ENCODE peak calls at places on chromosomes 11 and 22, in four cellular contexts. Y is heart left ventricle, R is right lobe of liver, M is ovary. F is an unnamed sample.

GRCh38 chr22:43199541-43199940 is 12.6 kb upstream of the TTLL12 start:
- DNase-seq in Y (no peak), R (no peak), M (no peak), F (no peak)

GRCh38 chr22:37420656-37421467 is 6.4 kb downstream of the ELFN2 start:
- DNase-seq in Y (peak; percentile 34), R (no peak), M (no peak), F (no peak)

GRCh38 chr11:28343304-28344233 is 235.4 kb downstream of the METTL15 start:
- DNase-seq in Y (no peak), R (no peak), M (no peak), F (no peak)

GRCh38 chr11:114082415-114082748 is 22.9 kb downstream of the ZBTB16 start:
- DNase-seq in Y (no peak), R (no peak), M (no peak), F (peak; percentile 53)

GRCh38 chr11:100687032-100687629 is at the start of gene ARHGAP42:
- DNase-seq in Y (peak; percentile 81), R (peak; percentile 85), M (peak; percentile 71), F (peak; percentile 35)

GRCh38 chr11:19777342-19778102 is 64.9 kb downstream of the NAV2 start:
- DNase-seq in Y (no peak), R (no peak), M (no peak), F (peak; percentile 29)

GRCh38 chr11:64762916-64763803 is 3.4 kb upstream of the PYGM start:
- DNase-seq in Y (no peak), R (no peak), M (no peak), F (no peak)

GRCh38 chr22:44628856-44629255 is 73.1 kb upstream of the PRR5 start:
- DNase-seq in Y (no peak), R (no peak), M (peak; percentile 19), F (no peak)

GRCh38 chr11:99199336-99199735 is 178.6 kb downstream of the CNTN5 start:
- DNase-seq in Y (no peak), R (peak; percentile 78), M (no peak), F (no peak)

GRCh38 chr11:71206186-71206585 is 46.2 kb downstream of the SHANK2 start:
- DNase-seq in Y (no peak), R (peak; percentile 55), M (no peak), F (no peak)

GRCh38 chr11:113272281-113272680 is 42.1 kb upstream of the TTC12 start:
- DNase-seq in Y (no peak), R (no peak), M (no peak), F (no peak)

GRCh38 chr22:31350410-31350863 is 4.3 kb upstream of the PATZ1 start:
- DNase-seq in Y (no peak), R (peak; percentile 91), M (no peak), F (peak; percentile 90)

GRCh38 chr11:76838422-76839068 is 22.2 kb upstream of the ACER3 start:
- DNase-seq in Y (peak; percentile 34), R (no peak), M (peak; percentile 44), F (no peak)

GRCh38 chr11:14359573-14360031 is 619 bp upstream of the RRAS2 start:
- DNase-seq in Y (no peak), R (no peak), M (no peak), F (no peak)

GRCh38 chr11:2792376-2793250 is 92.8 kb upstream of the KCNQ1OT1 start:
- DNase-seq in Y (peak; percentile 18), R (peak; percentile 35), M (peak; percentile 40), F (peak; percentile 2)

GRCh38 chr11:80023416-80023815 is 582.6 kb upstream of the TENM4 start:
- DNase-seq in Y (no peak), R (no peak), M (no peak), F (no peak)

GRCh38 chr11:2990617-2991476 is 1.3 kb downstream of the NAP1L4 start:
- DNase-seq in Y (no peak), R (no peak), M (no peak), F (no peak)

GRCh38 chr22:40118979-40119378 is 58.7 kb upstream of the TNRC6B start:
- DNase-seq in Y (no peak), R (no peak), M (no peak), F (no peak)

GRCh38 chr11:104873252-104873651 is 25.0 kb downstream of the CASP12 start:
- DNase-seq in Y (no peak), R (no peak), M (no peak), F (no peak)

GRCh38 chr11:66462911-66463310 is 3.8 kb upstream of the PELI3 start:
- DNase-seq in Y (no peak), R (no peak), M (no peak), F (no peak)

GRCh38 chr11:125257185-125257584 is 92.6 kb downstream of the PKNOX2 start:
- DNase-seq in Y (no peak), R (no peak), M (no peak), F (no peak)

GRCh38 chr22:17914474-17914873 is 109.9 kb downstream of the MICAL3 start:
- DNase-seq in Y (no peak), R (no peak), M (no peak), F (no peak)

GRCh38 chr11:64485077-64485476 is 105.9 kb upstream of the SLC22A12 start:
- DNase-seq in Y (no peak), R (no peak), M (no peak), F (no peak)

GRCh38 chr22:36180038-36180880 is 19.7 kb upstream of the APOL3 start:
- DNase-seq in Y (peak; percentile 89), R (peak; percentile 87), M (peak; percentile 87), F (peak; percentile 91)

GRCh38 chr22:26139320-26139719 is 29.9 kb upstream of the SEZ6L start:
- DNase-seq in Y (peak; percentile 20), R (no peak), M (no peak), F (peak; percentile 49)

GRCh38 chr11:88175004-88175706 is at the start of gene RAB38:
- DNase-seq in Y (peak; percentile 29), R (peak; percentile 51), M (peak; percentile 54), F (peak; percentile 73)

GRCh38 chr11:100593321-100593720 is 93.8 kb upstream of the ARHGAP42 start:
- DNase-seq in Y (no peak), R (no peak), M (no peak), F (no peak)

GRCh38 chr22:26283330-26283729 is 114.1 kb downstream of the SEZ6L start:
- DNase-seq in Y (no peak), R (no peak), M (no peak), F (no peak)

GRCh38 chr11:111762981-111763643 is 3.1 kb downstream of the PPP2R1B start:
- DNase-seq in Y (no peak), R (no peak), M (no peak), F (no peak)
- H3K4me1 ChIP-seq in Y (peaks cover 55% of the 10 kb centered on the region), R (no peaks in the 10 kb centered on the region), M (peaks cover 6% of the 10 kb centered on the region), F (peaks cover 18% of the 10 kb centered on the region)

DNA sequence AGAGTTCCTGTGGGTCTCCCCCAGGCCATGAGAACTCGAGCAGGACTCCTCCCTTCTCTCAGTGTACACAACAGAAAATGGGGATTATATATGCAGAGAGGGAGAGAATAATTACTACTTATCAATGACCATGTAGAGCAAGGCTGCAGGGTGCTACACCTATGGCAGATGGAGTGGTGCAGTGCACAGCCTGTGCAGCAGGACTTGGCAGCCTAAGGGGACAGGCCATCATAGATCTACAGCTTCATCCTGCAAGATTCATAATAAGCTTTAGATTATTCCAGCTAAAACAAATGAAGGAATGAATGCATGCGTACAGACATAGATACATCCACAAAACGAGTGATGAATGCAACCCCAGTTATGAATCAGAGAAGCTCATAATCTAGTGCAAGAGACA is 8.4 kb upstream of the TP53I11 start:
- DNase-seq in Y (no peak), R (no peak), M (no peak), F (no peak)
- H3K4me1 ChIP-seq in Y (peaks cover 26% of the 10 kb centered on the region), R (no peaks in the 10 kb centered on the region), M (no peaks in the 10 kb centered on the region), F (peaks cover 8% of the 10 kb centered on the region)

DNA sequence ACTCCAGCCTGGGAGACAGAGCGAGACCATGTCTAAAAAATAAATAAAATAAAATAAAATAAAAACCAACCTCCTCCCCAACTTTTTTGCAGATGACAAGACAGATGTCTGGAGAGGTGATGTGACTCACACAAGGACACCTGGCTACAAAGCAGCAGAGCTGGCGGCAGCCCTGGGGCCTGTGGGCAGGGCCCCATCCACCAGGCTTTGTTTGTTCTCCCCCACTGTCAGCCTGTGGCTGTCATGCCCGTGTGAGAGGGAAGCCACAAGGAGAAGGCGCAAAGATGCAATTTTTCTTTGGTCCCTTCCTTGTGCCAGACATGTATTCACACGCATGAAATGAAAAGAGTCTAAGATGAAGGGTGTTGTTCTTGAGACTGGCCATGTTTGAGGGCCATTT is 16.6 kb downstream of the CD59 start:
- DNase-seq in Y (no peak), R (no peak), M (no peak), F (no peak)
- H3K4me1 ChIP-seq in Y (peaks cover 80% of the 10 kb centered on the region), R (no peaks in the 10 kb centered on the region), M (peaks cover 22% of the 10 kb centered on the region), F (peaks cover 11% of the 10 kb centered on the region)

GRCh38 chr22:38748487-38749136 is 7.2 kb downstream of the SUN2 start:
- DNase-seq in Y (no peak), R (no peak), M (no peak), F (no peak)
- H3K4me1 ChIP-seq in Y (peaks cover 11% of the 10 kb centered on the region), R (no peaks in the 10 kb centered on the region), M (peaks cover 3% of the 10 kb centered on the region), F (peaks cover 10% of the 10 kb centered on the region)

DNA sequence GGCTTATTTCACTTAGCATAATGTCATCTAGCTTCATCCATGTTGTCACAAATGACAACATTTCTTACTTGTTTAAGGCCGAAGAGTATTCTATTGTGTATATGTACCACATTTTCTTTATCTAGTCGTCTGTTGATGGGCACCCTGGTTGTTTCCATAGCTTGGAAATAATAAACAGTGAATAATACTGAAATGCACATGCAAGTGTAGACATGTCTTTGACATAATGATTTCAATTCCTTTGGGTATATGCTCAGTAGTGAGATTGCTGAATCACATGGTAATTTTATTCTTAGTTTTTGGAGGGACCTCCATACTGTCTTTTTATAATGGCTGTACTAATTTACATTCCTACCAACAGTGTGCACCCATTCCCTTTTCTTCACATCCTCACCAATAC is 508.0 kb downstream of the NELL1 start:
- DNase-seq in Y (no peak), R (no peak), M (no peak), F (no peak)
- H3K4me1 ChIP-seq in Y (no peaks in the 10 kb centered on the region), R (no peaks in the 10 kb centered on the region), M (no peaks in the 10 kb centered on the region), F (no peaks in the 10 kb centered on the region)

GRCh38 chr11:126394036-126394435 is 38.5 kb downstream of the ST3GAL4 start:
- DNase-seq in Y (no peak), R (no peak), M (no peak), F (no peak)
- H3K4me1 ChIP-seq in Y (peaks cover 53% of the 10 kb centered on the region), R (no peaks in the 10 kb centered on the region), M (peaks cover 44% of the 10 kb centered on the region), F (no peaks in the 10 kb centered on the region)